ENCODE peak calls at places on chromosomes 16 and 17, in ten cellular contexts. D, G, U, L, T, C, P, V, E and A are unnamed samples.

GRCh38 chr16:30110661-30111060 is 2.7 kb downstream of the GDPD3 start:
- DNase-seq in D (peak; percentile 30), G (no peak), U (no peak), L (peak; percentile 26), T (no peak), C (no peak), P (no peak), V (no peak), E (no peak), A (no peak)

GRCh38 chr16:637081-638018 is 1.2 kb upstream of the METTL26 start:
- DNase-seq in D (peak; percentile 94), G (no peak), U (peak; percentile 93), L (peak; percentile 91), T (no peak), C (peak; percentile 92), P (no peak), V (peak; percentile 86), E (peak; percentile 97), A (peak; percentile 65)

GRCh38 chr17:17351901-17352781 is 49.0 kb downstream of the NT5M start:
- DNase-seq in D (peak; percentile 66), G (no peak), U (peak; percentile 49), L (peak; percentile 28), T (no peak), C (peak; percentile 74), P (no peak), V (no peak), E (no peak), A (no peak)

GRCh38 chr17:63035271-63035670 is 69.2 kb downstream of the TANC2 start:
- DNase-seq in D (peak; percentile 67), G (no peak), U (no peak), L (peak; percentile 85), T (no peak), C (peak; percentile 20), P (no peak), V (no peak), E (no peak), A (peak; percentile 59)

GRCh38 chr16:84058664-84059063 is 16.1 kb upstream of the SLC38A8 start:
- DNase-seq in D (peak; percentile 45), G (no peak), U (peak; percentile 76), L (no peak), T (no peak), C (no peak), P (no peak), V (no peak), E (no peak), A (no peak)

GRCh38 chr16:24255446-24256352 is at the start of gene CACNG3:
- DNase-seq in D (peak; percentile 38), G (no peak), U (peak; percentile 30), L (peak; percentile 25), T (no peak), C (peak; percentile 9), P (no peak), V (no peak), E (no peak), A (no peak)

GRCh38 chr17:27764589-27764988 is 35.7 kb downstream of the NOS2 start:
- DNase-seq in D (no peak), G (no peak), U (no peak), L (no peak), T (no peak), C (no peak), P (no peak), V (no peak), E (no peak), A (no peak)

GRCh38 chr17:44095388-44095646 is 24.8 kb downstream of the G6PC3 start:
- DNase-seq in D (no peak), G (no peak), U (no peak), L (no peak), T (no peak), C (no peak), P (no peak), V (no peak), E (no peak), A (no peak)

GRCh38 chr17:45104029-45104428 is 28.3 kb downstream of the PLCD3 start:
- DNase-seq in D (no peak), G (no peak), U (no peak), L (no peak), T (no peak), C (no peak), P (no peak), V (no peak), E (no peak), A (no peak)

GRCh38 chr17:76314392-76315227 is 6.5 kb upstream of the QRICH2 start:
- DNase-seq in D (peak; percentile 29), G (no peak), U (no peak), L (peak; percentile 14), T (no peak), C (peak; percentile 62), P (no peak), V (no peak), E (peak; percentile 20), A (no peak)

GRCh38 chr16:7399296-7399695 is 66.7 kb downstream of the RBFOX1 start:
- DNase-seq in D (no peak), G (no peak), U (no peak), L (no peak), T (no peak), C (no peak), P (no peak), V (no peak), E (no peak), A (no peak)

GRCh38 chr17:82244413-82245140 is 15.7 kb downstream of the SLC16A3 start:
- DNase-seq in D (peak; percentile 61), G (no peak), U (no peak), L (peak; percentile 55), T (no peak), C (peak; percentile 58), P (no peak), V (no peak), E (peak; percentile 69), A (no peak)

GRCh38 chr16:50622029-50622428 is 59.1 kb downstream of the SNX20 start:
- DNase-seq in D (no peak), G (no peak), U (no peak), L (no peak), T (no peak), C (no peak), P (no peak), V (no peak), E (no peak), A (no peak)

GRCh38 chr17:61511480-61512182 is 59.4 kb downstream of the TBX4 start:
- DNase-seq in D (no peak), G (no peak), U (no peak), L (no peak), T (no peak), C (no peak), P (no peak), V (no peak), E (no peak), A (no peak)
- H3K4me3 ChIP-seq in D (no peak overlapping the region), G (no peak overlapping the region), U (no peak overlapping the region), L (no peak overlapping the region), T (no peak overlapping the region), C (no peak overlapping the region), P (no peak overlapping the region), V (no peak overlapping the region), E (no peak overlapping the region), A (no peak overlapping the region)

DNA sequence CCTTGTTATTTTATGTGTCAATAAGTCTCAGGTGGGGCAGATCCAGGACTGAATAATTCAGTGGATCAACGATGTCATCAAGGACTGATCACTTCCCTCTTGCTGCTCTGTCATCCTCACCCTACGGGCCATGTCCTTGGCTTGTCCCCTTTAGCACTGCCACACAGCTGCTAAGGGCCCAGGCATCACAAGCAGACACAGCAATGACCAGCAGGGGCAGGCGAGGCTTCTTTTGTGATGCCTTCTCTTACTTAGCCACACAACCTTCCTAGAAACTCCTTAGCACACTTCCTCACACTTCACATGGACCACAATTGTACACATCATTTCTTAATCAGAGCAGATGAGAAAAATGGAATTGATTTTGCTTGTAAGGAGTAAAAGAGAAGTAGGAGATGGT is 356.3 kb upstream of the SOX9 start:
- DNase-seq in D (peak; percentile 6), G (no peak), U (no peak), L (peak; percentile 4), T (no peak), C (no peak), P (no peak), V (no peak), E (no peak), A (no peak)
- TF ChIP-seq CTCF in D (peak; percentile 34), G (no peak), U (peak; percentile 47), L (peak; percentile 32), T (peak; percentile 69), C (peak; percentile 26), P (no peak), V (no peak), E (no peak), A (peak; percentile 44)

GRCh38 chr16:67995423-67995822 is 3.9 kb downstream of the DPEP2 start:
- DNase-seq in D (no peak), G (no peak), U (no peak), L (no peak), T (no peak), C (no peak), P (no peak), V (no peak), E (no peak), A (no peak)

GRCh38 chr16:68000450-68000849 is 1.2 kb upstream of the DPEP2 start:
- DNase-seq in D (peak; percentile 6), G (no peak), U (no peak), L (no peak), T (no peak), C (peak; percentile 29), P (no peak), V (no peak), E (no peak), A (no peak)

GRCh38 chr16:68003031-68003430 is 3.7 kb upstream of the DPEP2 start:
- DNase-seq in D (peak; percentile 18), G (no peak), U (no peak), L (no peak), T (no peak), C (no peak), P (no peak), V (no peak), E (no peak), A (no peak)

GRCh38 chr16:68005786-68006286 is 6.6 kb upstream of the DPEP2 start:
- DNase-seq in D (peak; percentile 26), G (no peak), U (no peak), L (peak; percentile 14), T (no peak), C (peak; percentile 73), P (peak; percentile 34), V (peak; percentile 55), E (no peak), A (no peak)

GRCh38 chr16:68000024-68000423 is 740 bp upstream of the DPEP2 start:
- DNase-seq in D (no peak), G (no peak), U (no peak), L (no peak), T (no peak), C (no peak), P (no peak), V (no peak), E (no peak), A (no peak)
- H3K4me3 ChIP-seq in D (no peak overlapping the region), G (no peak overlapping the region), U (no peak overlapping the region), L (no peak overlapping the region), T (no peak overlapping the region), C (no peak overlapping the region), P (no peak overlapping the region), V (no peak overlapping the region), E (no peak overlapping the region), A (no peak overlapping the region)

DNA sequence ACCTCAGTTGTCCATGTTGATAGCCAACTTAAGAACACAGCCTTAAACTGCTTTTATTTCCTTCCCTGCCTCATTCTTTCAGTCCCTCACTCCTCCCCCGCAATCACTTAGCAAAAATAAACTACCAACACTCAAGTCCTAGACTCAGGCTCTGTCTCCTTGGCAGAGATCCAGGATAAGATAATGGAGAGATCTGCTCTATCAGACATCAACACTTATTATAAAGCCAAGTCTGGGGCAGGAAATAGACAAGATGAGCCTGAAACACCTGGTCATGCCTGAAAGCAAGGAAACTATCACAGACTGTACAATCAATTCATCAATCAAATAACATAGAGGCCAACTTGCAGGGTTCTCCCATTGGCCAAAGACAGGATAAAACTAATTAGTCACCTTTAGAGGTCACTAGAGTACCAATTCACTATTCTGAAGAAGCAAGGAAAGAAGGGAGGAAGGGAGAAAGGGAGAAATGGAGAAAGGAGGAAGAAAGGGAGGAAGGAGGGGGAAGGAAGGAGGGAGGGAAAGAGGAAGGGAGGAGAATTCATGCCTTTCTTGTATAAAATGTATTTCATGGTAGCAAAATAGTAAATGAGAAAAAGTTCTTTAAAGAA is 15.6 kb downstream of the HYDIN start:
- DNase-seq in D (peak; percentile 6), G (no peak), U (no peak), L (no peak), T (no peak), C (peak; percentile 10), P (no peak), V (no peak), E (no peak), A (no peak)
- TF ChIP-seq CTCF in D (peak; percentile 9), G (no peak), U (no peak), L (no peak), T (peak; percentile 17), C (peak; percentile 29), P (no peak), V (no peak), E (no peak), A (no peak)